ENCODE peak calls at places on chromosomes 2 and 18, in five cellular contexts. A, I, E, O and G are unnamed samples.

GRCh38 chr2:38620282-38620977 is 17.7 kb upstream of the HNRNPLL start:
- DNase-seq in A (no peak), I (no peak), E (no peak), O (no peak), G (peak; percentile 53)

GRCh38 chr2:11123856-11124759 is 31.2 kb upstream of the SLC66A3 start:
- DNase-seq in A (peak; percentile 38), I (peak; percentile 46), E (peak; percentile 56), O (peak; percentile 49), G (peak; percentile 78)

GRCh38 chr2:168673265-168674222 is 128.9 kb upstream of the NOSTRIN start:
- DNase-seq in A (no peak), I (no peak), E (no peak), O (no peak), G (no peak)

GRCh38 chr18:9810216-9810804 is 75.5 kb upstream of the TXNDC2 start:
- DNase-seq in A (no peak), I (no peak), E (no peak), O (no peak), G (no peak)

GRCh38 chr2:200687938-200688920 is 102.4 kb downstream of the AOX1 start:
- DNase-seq in A (no peak), I (no peak), E (no peak), O (no peak), G (no peak)

GRCh38 chr2:19879115-19879514 is 22.7 kb downstream of the TTC32 start:
- DNase-seq in A (no peak), I (no peak), E (no peak), O (no peak), G (no peak)

GRCh38 chr2:37201766-37202165 is 5.5 kb downstream of the CEBPZOS start:
- DNase-seq in A (no peak), I (no peak), E (no peak), O (no peak), G (no peak)

GRCh38 chr2:46181789-46182530 is 115.2 kb upstream of the EPAS1 start:
- DNase-seq in A (no peak), I (no peak), E (no peak), O (no peak), G (no peak)

GRCh38 chr2:15599994-15600393 is 8.3 kb downstream of the DDX1 start:
- DNase-seq in A (no peak), I (no peak), E (no peak), O (no peak), G (no peak)

GRCh38 chr18:59921384-59921891 is 21.6 kb downstream of the PMAIP1 start:
- DNase-seq in A (no peak), I (no peak), E (no peak), O (no peak), G (no peak)